ENCODE peak calls at places on chromosomes 7 and 10, in nine cellular contexts. H is testis, O is GM13977, L is GM06990, Y is ovary, E is adrenal gland, B is fibroblast of pulmonary artery, Z is endothelial cell, F is HFFc6. P is an unnamed sample.

GRCh38 chr7:102415685-102416225 is 17.6 kb upstream of the ORAI2 start:
- DNase-seq in B (no peak), H (no peak), Y (no peak), Z (no peak), F (no peak), L (peak; percentile 70), O (no peak), E (peak; percentile 64), P (no peak)

GRCh38 chr10:129495697-129496096 is 28.7 kb downstream of the MGMT start:
- DNase-seq in L (no peak), E (no peak), Z (no peak), Y (no peak), H (no peak), O (no peak), F (no peak), B (no peak), P (no peak)

GRCh38 chr7:12895296-12895695 is 207.9 kb downstream of the ARL4A start:
- DNase-seq in F (no peak), O (no peak), B (no peak), E (no peak), H (no peak), Z (no peak), L (no peak), Y (no peak), P (no peak)

GRCh38 chr10:46548781-46549090 is 7.7 kb downstream of the GPRIN2 start:
- DNase-seq in O (no peak), F (no peak), B (no peak), H (no peak), Y (no peak), E (no peak), L (no peak), Z (no peak), P (no peak)

GRCh38 chr7:30468791-30469190 is 9.8 kb downstream of the NOD1 start:
- DNase-seq in Z (no peak), E (no peak), O (no peak), Y (peak; percentile 71), H (peak; percentile 30), F (no peak), L (no peak), B (peak; percentile 72), P (no peak)

GRCh38 chr7:66952343-66953043 is 31.5 kb downstream of the TMEM248 start:
- DNase-seq in Y (no peak), F (peak; percentile 53), H (no peak), L (no peak), E (peak; percentile 41), Z (no peak), B (peak; percentile 66), O (no peak), P (no peak)

GRCh38 chr10:27364028-27364427 is 123.4 kb upstream of the ACBD5 start:
- DNase-seq in Z (no peak), B (no peak), H (no peak), L (no peak), F (no peak), Y (no peak), E (no peak), O (no peak), P (no peak)

GRCh38 chr10:99620713-99621453 is 644 bp upstream of the SLC25A28 start:
- DNase-seq in L (peak; percentile 99), H (peak; percentile 91), B (peak; percentile 97), Z (peak; percentile 85), O (peak; percentile 96), F (peak; percentile 92), Y (peak; percentile 97), E (peak; percentile 97), P (peak; percentile 94)

GRCh38 chr7:28061824-28062196 is 118.8 kb downstream of the JAZF1 start:
- DNase-seq in Y (no peak), O (no peak), B (no peak), E (no peak), Z (no peak), F (no peak), H (no peak), L (no peak), P (no peak)

GRCh38 chr10:13839430-13839986 is 252.7 kb downstream of the PRPF18 start:
- DNase-seq in O (no peak), Y (no peak), H (no peak), E (peak; percentile 26), Z (no peak), F (peak; percentile 75), L (no peak), B (peak; percentile 84), P (no peak)

GRCh38 chr10:86692664-86693063 is 24.4 kb downstream of the LDB3 start:
- DNase-seq in L (no peak), O (no peak), E (no peak), F (no peak), Y (no peak), Z (no peak), B (no peak), H (no peak), P (no peak)

GRCh38 chr7:98864726-98865420 is 4.9 kb downstream of the TMEM130 start:
- DNase-seq in O (no peak), E (no peak), L (no peak), H (no peak), Y (no peak), Z (no peak), F (no peak), B (no peak), P (no peak)

GRCh38 chr7:101779267-101779666 is 38.2 kb upstream of the CUX1 start:
- DNase-seq in B (no peak), F (no peak), O (no peak), Z (no peak), Y (no peak), E (no peak), L (no peak), H (no peak), P (no peak)

GRCh38 chr7:52261052-52261451 is 774.4 kb upstream of the POM121L12 start:
- DNase-seq in L (no peak), B (no peak), Y (no peak), O (no peak), E (no peak), F (no peak), Z (no peak), H (no peak), P (no peak)

GRCh38 chr7:52257890-52258289 is 777.5 kb upstream of the POM121L12 start:
- DNase-seq in B (no peak), Y (no peak), O (no peak), F (no peak), E (no peak), H (peak; percentile 37), L (no peak), Z (no peak), P (peak; percentile 41)

GRCh38 chr7:52254396-52255025 is 780.9 kb upstream of the POM121L12 start:
- DNase-seq in H (no peak), L (no peak), F (no peak), Z (no peak), B (no peak), Y (no peak), E (no peak), O (no peak), P (no peak)

GRCh38 chr7:52260046-52260665 is 775.3 kb upstream of the POM121L12 start:
- DNase-seq in Y (no peak), H (peak; percentile 18), L (no peak), B (no peak), O (no peak), E (peak; percentile 34), Z (peak; percentile 18), F (no peak), P (no peak)
- TF ChIP-seq CTCF in Y (no peak), H (no peak), L (no peak), B (no peak), O (no peak), E (peak; percentile 23), Z (peak; percentile 21), F (no peak), P (no peak)

DNA sequence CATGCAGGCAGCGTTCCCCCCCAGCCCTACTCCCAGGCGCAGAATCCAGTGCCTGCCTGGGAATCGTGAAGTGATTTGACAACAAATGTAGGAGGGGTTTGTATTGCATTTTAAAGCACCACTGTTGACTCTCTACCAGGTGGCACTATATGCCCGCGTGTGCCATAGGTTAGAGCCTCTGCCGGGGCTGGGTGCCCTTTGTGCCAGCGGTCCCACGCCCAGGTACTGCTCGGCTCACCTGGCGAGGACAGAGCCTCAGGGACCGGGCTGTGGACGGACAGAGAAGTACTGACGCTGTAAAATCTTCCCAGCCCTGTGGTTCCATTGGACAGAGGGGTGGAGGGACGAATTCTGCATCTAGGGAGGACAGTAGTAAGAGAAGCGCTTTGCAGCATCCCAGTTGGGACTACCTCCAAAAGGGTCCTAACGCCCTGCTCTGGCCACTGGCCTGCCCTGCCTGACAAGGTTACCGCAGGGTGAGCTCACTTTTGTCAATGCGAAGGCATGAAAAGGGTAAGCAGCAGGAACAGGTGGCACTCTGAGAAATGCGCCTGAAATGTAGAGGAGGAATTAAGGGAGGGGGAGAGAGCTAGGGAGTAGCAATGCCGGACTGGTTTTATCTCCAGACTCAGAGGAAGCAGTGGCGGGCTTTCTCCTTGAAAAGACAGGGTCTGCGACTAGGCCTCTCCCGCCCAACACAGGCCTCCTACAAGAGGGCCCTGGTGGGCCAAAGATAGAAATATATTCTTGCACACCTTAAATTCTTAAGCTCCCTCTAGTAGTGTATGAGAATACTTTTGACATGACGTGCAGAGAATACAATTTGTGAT is 858 bp upstream of the CACNA2D1 start:
- DNase-seq in H (peak; percentile 44), Z (peak; percentile 5), E (no peak), O (no peak), Y (no peak), F (no peak), L (peak; percentile 4), B (peak; percentile 10), P (no peak)
- TF ChIP-seq CTCF in H (no peak), Z (no peak), E (no peak), O (no peak), Y (no peak), F (no peak), L (no peak), B (no peak), P (no peak)

GRCh38 chr7:63093481-63093880 is 905.2 kb upstream of the ZNF722 start:
- DNase-seq in Z (no peak), H (peak; percentile 53), O (no peak), E (no peak), Y (no peak), B (no peak), F (no peak), L (no peak), P (no peak)

GRCh38 chr7:63092951-63093350 is 905.7 kb upstream of the ZNF722 start:
- DNase-seq in Y (no peak), H (no peak), L (no peak), B (no peak), F (no peak), O (no peak), Z (no peak), E (no peak), P (no peak)

GRCh38 chr7:63087575-63088190 is 911.0 kb upstream of the ZNF722 start:
- DNase-seq in Z (no peak), O (no peak), B (no peak), F (no peak), Y (no peak), H (no peak), L (no peak), E (no peak), P (no peak)
- TF ChIP-seq CTCF in Z (no peak), O (no peak), B (no peak), F (no peak), Y (no peak), H (no peak), L (no peak), E (no peak), P (no peak)

DNA sequence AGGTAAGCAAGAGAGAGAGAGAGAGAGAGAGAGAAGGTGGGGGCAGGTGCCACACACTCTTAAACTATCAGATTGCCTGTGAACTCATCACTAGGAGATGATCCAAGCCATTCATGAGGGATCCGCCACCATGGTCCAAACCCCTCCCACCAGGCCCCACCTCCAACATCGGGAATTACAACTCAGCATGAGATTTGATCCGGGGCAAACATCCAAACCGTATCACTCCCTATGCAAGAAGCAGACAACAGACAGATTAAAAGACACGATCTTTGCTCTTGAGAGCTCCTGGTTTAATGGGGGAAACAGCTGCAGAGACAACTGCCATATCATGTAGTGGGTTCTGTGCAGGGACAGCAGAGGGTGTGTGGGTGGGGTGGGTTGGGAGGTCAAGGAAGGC is 123.6 kb downstream of the EMX2 start:
- DNase-seq in H (no peak), Y (no peak), B (no peak), E (no peak), L (no peak), O (no peak), Z (no peak), F (no peak), P (no peak)
- TF ChIP-seq CTCF in H (no peak), Y (no peak), B (no peak), E (no peak), L (no peak), O (no peak), Z (no peak), F (no peak), P (no peak)